ENCODE peak calls at places on chromosome 12, in seven cellular contexts. U is KG1; Y is stimulated activated CD4-positive, alpha-beta T cell treated with anti-CD3 and anti-CD28 coated beads, Interleukin-1b, Interleukin-23, amount 100 ng/mL, for 24 hours; E is lower lobe of right lung; B is EL; K is NCI-H2081; H is myocyte. L is an unnamed sample.

GRCh38 chr12:126198966-126199692 is 1133.9 kb downstream of the AACS start:
- DNase-seq in U (no peak), Y (no peak), E (no peak), B (no peak), K (no peak), H (no peak), L (no peak)

GRCh38 chr12:117699575-117699974 is 269.2 kb downstream of the KSR2 start:
- DNase-seq in U (no peak), Y (no peak), E (no peak), B (no peak), K (no peak), H (no peak), L (no peak)

GRCh38 chr12:5796171-5797091 is 148.6 kb downstream of the ANO2 start:
- DNase-seq in U (no peak), Y (no peak), E (peak), B (peak), K (peak), H (no peak), L (no peak)

GRCh38 chr12:79658221-79658620 is 32.5 kb downstream of the PAWR start:
- DNase-seq in U (no peak), Y (no peak), E (no peak), B (peak), K (no peak), H (no peak), L (no peak)

GRCh38 chr12:20950248-20950647 is 139.7 kb downstream of the SLCO1B3 start:
- DNase-seq in U (no peak), Y (no peak), E (no peak), B (peak), K (peak), H (peak), L (no peak)

GRCh38 chr12:67151891-67152290 is 117.3 kb upstream of the CAND1 start:
- DNase-seq in U (no peak), Y (no peak), E (no peak), B (no peak), K (no peak), H (no peak), L (no peak)

GRCh38 chr12:59678759-59679411 is 83.1 kb downstream of the SLC16A7 start:
- DNase-seq in U (no peak), Y (no peak), E (no peak), B (no peak), K (no peak), H (no peak), L (no peak)

GRCh38 chr12:25131270-25131669 is 63.7 kb downstream of the DNAI7 start:
- DNase-seq in U (no peak), Y (no peak), E (no peak), B (no peak), K (no peak), H (no peak), L (no peak)

GRCh38 chr12:124693356-124693755 is 125.9 kb upstream of the NCOR2 start:
- DNase-seq in U (no peak), Y (no peak), E (no peak), B (no peak), K (no peak), H (no peak), L (no peak)

GRCh38 chr12:117360551-117361311 is 695 bp downstream of the NOS1 start:
- DNase-seq in U (no peak), Y (no peak), E (no peak), B (no peak), K (no peak), H (no peak), L (no peak)

GRCh38 chr12:51362307-51362706 is 15.8 kb upstream of the CELA1 start:
- DNase-seq in U (no peak), Y (no peak), E (no peak), B (no peak), K (no peak), H (no peak), L (peak)

GRCh38 chr12:11652351-11653040 is 3.0 kb downstream of the ETV6 start:
- DNase-seq in U (peak), Y (no peak), E (peak), B (peak), K (no peak), H (peak), L (no peak)

GRCh38 chr12:1936406-1937320 is 18.2 kb upstream of the CACNA2D4 start:
- DNase-seq in U (no peak), Y (no peak), E (peak), B (peak), K (peak), H (peak), L (peak)